ENCODE peak calls at places on chromosome 1, in five cellular contexts. N, I, J, M and O are unnamed samples.

GRCh38 chr1:208165659-208166058 is 78.5 kb downstream of the PLXNA2 start:
- DNase-seq in N (no peak), I (no peak), J (no peak), M (no peak), O (no peak)

GRCh38 chr1:65177457-65177856 is 29.5 kb downstream of the AK4 start:
- DNase-seq in N (no peak), I (no peak), J (no peak), M (no peak), O (peak)

GRCh38 chr1:21939650-21940374 is 2.7 kb upstream of the HSPG2 start:
- DNase-seq in N (no peak), I (peak), J (no peak), M (peak), O (peak)

GRCh38 chr1:12450090-12450764 is 167.8 kb downstream of the DHRS3 start:
- DNase-seq in N (no peak), I (no peak), J (no peak), M (no peak), O (no peak)

GRCh38 chr1:229006121-229006870 is 264.6 kb upstream of the RAB4A start:
- DNase-seq in N (no peak), I (no peak), J (no peak), M (no peak), O (no peak)

GRCh38 chr1:202576816-202577215 is 133.4 kb downstream of the SYT2 start:
- DNase-seq in N (no peak), I (no peak), J (no peak), M (no peak), O (no peak)

GRCh38 chr1:31354266-31354665 is 18.6 kb downstream of the FABP3 start:
- DNase-seq in N (no peak), I (no peak), J (no peak), M (no peak), O (no peak)

GRCh38 chr1:184002071-184002470 is 35.5 kb downstream of the COLGALT2 start:
- DNase-seq in N (no peak), I (peak), J (no peak), M (no peak), O (peak)

GRCh38 chr1:18560692-18561091 is 70.0 kb upstream of the PAX7 start:
- DNase-seq in N (no peak), I (peak), J (no peak), M (no peak), O (no peak)

GRCh38 chr1:237211540-237211939 is 169.6 kb downstream of the RYR2 start:
- DNase-seq in N (no peak), I (no peak), J (no peak), M (no peak), O (no peak)

GRCh38 chr1:31811605-31812004 is 4.2 kb downstream of the SPOCD1 start:
- DNase-seq in N (no peak), I (no peak), J (no peak), M (no peak), O (no peak)

GRCh38 chr1:43930168-43930948 is 3.2 kb upstream of the ARTN start:
- DNase-seq in N (peak), I (no peak), J (no peak), M (no peak), O (peak)

GRCh38 chr1:46057781-46058180 is 74.6 kb downstream of the PIK3R3 start:
- DNase-seq in N (no peak), I (no peak), J (no peak), M (no peak), O (no peak)

GRCh38 chr1:112388436-112388835 is 7.6 kb upstream of the CTTNBP2NL start:
- DNase-seq in N (no peak), I (no peak), J (no peak), M (no peak), O (no peak)

GRCh38 chr1:67978988-67979516 is 71.4 kb downstream of the DIRAS3 start:
- DNase-seq in N (no peak), I (no peak), J (no peak), M (no peak), O (peak)

GRCh38 chr1:116906812-116907211 is 2.9 kb upstream of the PTGFRN start:
- DNase-seq in N (no peak), I (no peak), J (no peak), M (no peak), O (no peak)

GRCh38 chr1:26608895-26609294 is 79.3 kb downstream of the RPS6KA1 start:
- DNase-seq in N (no peak), I (no peak), J (no peak), M (no peak), O (no peak)

GRCh38 chr1:151948506-151948905 is 39.2 kb upstream of the THEM4 start:
- DNase-seq in N (no peak), I (no peak), J (no peak), M (no peak), O (no peak)

GRCh38 chr1:231413749-231414082 is 8.4 kb downstream of the EGLN1 start:
- DNase-seq in N (no peak), I (no peak), J (no peak), M (no peak), O (no peak)

GRCh38 chr1:179447489-179447888 is 81.7 kb downstream of the AXDND1 start:
- DNase-seq in N (peak), I (peak), J (no peak), M (no peak), O (peak)

GRCh38 chr1:54474500-54475235 is 68.5 kb upstream of the SSBP3 start:
- DNase-seq in N (peak), I (peak), J (no peak), M (no peak), O (no peak)

GRCh38 chr1:54479251-54479650 is 68.8 kb upstream of the ACOT11 start:
- DNase-seq in N (no peak), I (no peak), J (no peak), M (no peak), O (no peak)

GRCh38 chr1:54477153-54477561 is 70.9 kb upstream of the ACOT11 start:
- DNase-seq in N (no peak), I (no peak), J (no peak), M (no peak), O (no peak)

GRCh38 chr1:54476231-54477109 is 70.3 kb upstream of the SSBP3 start:
- DNase-seq in N (no peak), I (no peak), J (no peak), M (no peak), O (no peak)

GRCh38 chr1:54475357-54476230 is 69.4 kb upstream of the SSBP3 start:
- DNase-seq in N (peak), I (no peak), J (no peak), M (no peak), O (no peak)
- TF ChIP-seq SIN3A in N (no peak), I (no peak), J (no peak), M (no peak), O (no peak)

GRCh38 chr1:156102634-156103511 is 11.6 kb upstream of the LMNA start:
- DNase-seq in N (no peak), I (no peak), J (no peak), M (no peak), O (no peak)
- H3K27ac ChIP-seq in N (no peak), I (no peak), J (no peak), M (peak), O (peak)

DNA sequence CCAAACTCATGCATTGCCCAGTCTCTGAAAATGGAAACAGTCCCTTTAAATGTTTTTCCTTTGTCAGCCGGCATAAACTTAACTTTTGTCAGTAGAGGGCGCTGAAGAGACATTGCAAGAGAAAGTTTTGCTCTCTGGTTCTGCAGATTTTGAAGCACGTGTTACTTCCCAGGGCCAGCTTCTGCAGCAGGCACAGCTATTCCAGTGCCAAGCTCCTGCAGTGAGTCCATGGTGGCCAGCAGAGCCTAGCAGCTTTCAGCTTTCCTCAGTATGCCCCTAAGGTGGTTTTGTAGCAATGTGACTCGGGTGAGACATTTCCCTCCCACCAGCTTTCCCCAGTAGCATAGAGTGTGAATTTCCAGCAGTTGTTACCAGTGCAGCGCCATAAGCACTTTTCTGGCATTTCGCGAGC is 2.6 kb upstream of the IFI44L start:
- DNase-seq in N (peak), I (peak), J (peak), M (peak), O (peak)
- TF ChIP-seq SIN3A in N (no peak), I (no peak), J (no peak), M (no peak), O (no peak)

GRCh38 chr1:9068971-9069323 is 488 bp downstream of the SLC2A5 start:
- DNase-seq in N (no peak), I (no peak), J (peak), M (no peak), O (no peak)
- H3K27ac ChIP-seq in N (no peak), I (no peak), J (peak), M (no peak), O (no peak)

DNA sequence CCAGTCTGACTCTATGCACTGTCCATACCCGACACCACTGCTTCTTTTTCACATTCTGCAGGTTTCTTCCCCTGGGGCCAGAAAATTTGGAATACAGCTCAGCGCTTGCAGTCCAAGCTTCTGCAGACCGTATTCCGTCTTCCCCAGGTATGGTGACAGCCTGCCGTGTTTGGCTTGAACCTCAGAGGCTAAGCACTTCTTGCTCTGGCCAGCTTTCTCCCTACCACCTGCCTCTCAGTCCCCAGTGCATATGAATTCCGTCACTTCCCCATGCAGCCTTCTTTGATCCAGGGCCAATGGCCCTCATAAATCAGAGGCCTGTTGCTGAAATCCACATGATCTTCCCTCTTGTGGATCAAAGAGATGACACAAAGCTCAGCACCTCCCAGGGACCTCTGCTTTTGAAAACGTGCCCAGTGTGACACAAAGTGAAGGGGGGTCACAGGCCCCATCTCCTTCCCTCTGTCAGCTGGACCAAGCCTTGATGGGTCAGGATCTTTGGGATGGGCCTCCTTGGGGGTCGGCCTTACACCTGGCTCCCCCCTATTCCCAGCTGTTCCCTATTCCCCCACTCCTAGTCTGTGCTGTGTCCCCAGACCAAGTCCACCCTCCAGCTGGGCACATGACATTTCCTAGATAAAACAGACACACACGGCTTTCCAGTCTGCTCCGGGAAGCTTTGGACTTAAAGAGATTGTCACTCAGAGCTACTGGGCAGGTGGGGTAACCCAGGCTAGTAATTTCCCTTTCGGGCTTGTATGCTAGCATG is 66.7 kb downstream of the HMGB4 start:
- DNase-seq in N (no peak), I (no peak), J (no peak), M (no peak), O (no peak)
- TF ChIP-seq SIN3A in N (no peak), I (no peak), J (no peak), M (no peak), O (no peak)

DNA sequence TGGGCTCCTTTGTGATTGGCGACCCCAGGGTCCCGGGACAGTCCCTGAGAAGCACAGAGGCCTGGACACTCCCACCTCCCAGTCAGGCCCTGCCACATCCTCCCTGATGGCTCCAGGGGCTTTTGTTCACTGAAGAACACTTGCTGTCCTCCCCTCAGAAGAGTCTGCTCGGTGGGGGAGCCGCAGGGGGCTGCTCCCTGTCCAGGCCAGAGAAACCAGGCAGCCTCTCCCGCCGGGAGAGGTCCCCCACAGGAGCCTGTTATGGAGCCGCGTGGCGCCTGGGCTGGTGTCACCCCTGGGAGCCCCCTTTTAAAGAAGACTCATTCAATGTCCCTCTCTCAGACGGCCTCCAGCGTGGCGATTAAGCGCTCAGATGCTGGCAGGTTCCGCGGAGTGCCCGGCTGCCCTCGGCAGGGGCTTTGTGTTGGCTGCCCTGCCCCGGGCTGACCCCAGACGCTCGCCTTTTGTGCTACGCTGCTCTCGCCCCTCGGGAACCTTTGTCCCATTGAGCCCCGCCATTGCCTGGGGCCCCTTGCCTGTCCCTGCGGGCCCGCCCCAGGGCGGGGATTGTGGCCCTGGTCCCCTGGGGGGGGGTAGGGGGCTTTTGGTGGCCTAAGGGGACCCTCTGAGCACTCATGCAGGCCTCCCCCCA is 43.1 kb downstream of the SKI start:
- DNase-seq in N (no peak), I (no peak), J (no peak), M (no peak), O (no peak)
- H3K27ac ChIP-seq in N (peak), I (no peak), J (no peak), M (no peak), O (no peak)

DNA sequence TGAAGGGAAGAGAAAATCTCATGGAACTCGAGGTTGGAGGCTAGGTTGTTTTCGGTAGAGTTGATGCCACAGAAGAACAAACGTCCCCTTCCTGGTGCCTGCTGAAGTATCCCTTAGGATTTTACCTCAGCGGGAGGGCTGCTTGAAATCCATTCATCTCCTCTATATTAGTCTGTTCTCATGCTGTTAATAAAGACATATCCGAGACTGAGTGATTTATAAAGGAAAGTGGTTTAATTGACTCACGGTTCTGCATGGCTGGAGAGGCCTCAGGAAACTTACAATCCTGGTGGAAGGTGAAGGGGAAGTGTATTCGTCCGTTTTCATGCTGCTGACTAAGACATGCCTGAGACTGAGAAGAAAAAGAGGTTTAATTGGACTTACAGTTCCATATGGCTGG is 413.5 kb downstream of the NPHP4 start:
- DNase-seq in N (peak), I (no peak), J (no peak), M (no peak), O (no peak)
- TF ChIP-seq SIN3A in N (no peak), I (no peak), J (no peak), M (no peak), O (no peak)

DNA sequence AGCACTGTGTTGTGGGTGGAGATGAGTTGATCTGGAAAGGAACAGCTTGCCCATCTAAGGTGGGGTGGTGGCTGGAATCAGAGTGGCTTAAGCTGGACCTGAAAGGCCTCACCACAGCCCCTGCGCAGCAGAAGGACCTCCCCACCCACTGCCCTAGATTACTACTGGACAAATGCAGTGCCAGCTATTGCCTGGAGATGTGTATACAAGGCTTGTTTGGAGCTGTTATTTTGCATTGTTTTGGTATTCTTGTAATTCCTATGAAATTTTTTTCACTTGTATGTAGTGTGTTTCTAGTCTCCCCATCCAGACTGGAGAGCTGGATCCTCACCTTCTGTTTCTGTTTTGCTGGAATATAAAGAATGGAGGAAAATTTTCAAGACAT is 1.3 kb upstream of the SLC30A1 start:
- DNase-seq in N (no peak), I (no peak), J (no peak), M (no peak), O (no peak)
- H3K27ac ChIP-seq in N (no peak), I (peak), J (no peak), M (peak), O (no peak)

DNA sequence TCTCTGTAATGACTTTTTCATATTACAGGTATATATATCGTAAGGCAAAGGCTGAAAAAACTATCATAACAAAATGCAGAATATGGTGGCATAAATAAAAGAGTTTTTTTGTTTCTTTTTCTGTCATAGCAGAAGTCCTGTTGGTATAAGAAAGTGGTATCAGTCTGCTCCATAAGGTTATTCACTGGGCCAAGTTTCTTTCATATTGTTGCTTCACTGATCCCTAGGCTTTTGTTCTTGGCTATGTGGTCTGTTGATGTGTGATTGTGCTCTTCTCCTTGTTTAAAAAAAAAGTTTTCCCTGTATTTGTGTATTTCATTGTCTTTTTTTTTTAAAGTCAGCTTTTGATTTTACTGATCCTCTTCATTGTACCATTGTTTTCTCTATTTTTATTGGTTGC is 26.0 kb downstream of the PTBP2 start:
- DNase-seq in N (no peak), I (no peak), J (no peak), M (no peak), O (no peak)
- TF ChIP-seq SIN3A in N (no peak), I (no peak), J (no peak), M (no peak), O (no peak)